ENCODE peak calls at places on chromosomes 12 and 14, in four cellular contexts. C is choroid plexus epithelial cell, N is GM12865, L is cardiac fibroblast. Y is an unnamed sample.
A peak's percentile ranks its signal among the peaks of the same experiment; 100 is the strongest.

GRCh38 chr12:644293-644639 is 19.0 kb downstream of the NINJ2 start:
- DNase-seq in L (no peak), C (no peak), N (no peak), Y (no peak)

GRCh38 chr12:76308866-76309265 is 39.3 kb downstream of the BBS10 start:
- DNase-seq in C (no peak), N (no peak), L (no peak), Y (no peak)

GRCh38 chr14:77186911-77187648 is 5.5 kb downstream of the TMEM63C start:
- DNase-seq in N (no peak), L (peak; percentile 49), C (peak; percentile 7), Y (peak; percentile 6)

GRCh38 chr14:75247286-75247922 is 31.2 kb upstream of the FOS start:
- DNase-seq in C (no peak), L (no peak), N (peak; percentile 84), Y (no peak)

GRCh38 chr14:102491786-102492522 is 17.6 kb downstream of the ANKRD9 start:
- DNase-seq in C (no peak), L (no peak), N (no peak), Y (no peak)

GRCh38 chr12:69916541-69917270 is 91.7 kb downstream of the MYRFL start:
- DNase-seq in L (peak; percentile 13), N (no peak), C (no peak), Y (peak; percentile 30)

GRCh38 chr12:124722871-124723270 is 140.8 kb downstream of the SCARB1 start:
- DNase-seq in N (no peak), L (no peak), C (no peak), Y (no peak)

GRCh38 chr12:120783197-120783596 is 57.6 kb downstream of the ACADS start:
- DNase-seq in C (peak; percentile 77), L (peak; percentile 78), N (no peak), Y (peak; percentile 72)

GRCh38 chr12:14964401-14964800 is 3.0 kb upstream of the ARHGDIB start:
- DNase-seq in L (no peak), C (no peak), N (no peak), Y (no peak)

GRCh38 chr12:105674871-105675699 is 344.6 kb downstream of the C12orf75 start:
- DNase-seq in C (no peak), N (no peak), L (no peak), Y (no peak)

GRCh38 chr12:104480826-104481457 is 24.2 kb downstream of the CHST11 start:
- DNase-seq in L (peak; percentile 92), C (peak; percentile 83), N (no peak), Y (peak; percentile 65)

GRCh38 chr14:101290681-101291080 is 270.6 kb upstream of the DIO3 start:
- DNase-seq in N (no peak), C (no peak), L (no peak), Y (no peak)

GRCh38 chr12:52291267-52291935 is at the start of gene KRT81:
- DNase-seq in L (no peak), N (no peak), C (no peak), Y (no peak)

GRCh38 chr12:46389130-46389616 is 16.6 kb upstream of the SLC38A2 start:
- DNase-seq in N (no peak), L (peak; percentile 84), C (peak; percentile 93), Y (peak; percentile 97)

GRCh38 chr12:9114946-9115345 is 773 bp downstream of the A2M start:
- DNase-seq in L (no peak), N (no peak), C (no peak), Y (no peak)

GRCh38 chr12:9115731-9116689 is at the start of gene A2M:
- DNase-seq in C (peak; percentile 45), L (no peak), N (no peak), Y (peak; percentile 8)

GRCh38 chr12:9122166-9122609 is 6.5 kb upstream of the A2M start:
- DNase-seq in N (no peak), C (no peak), L (no peak), Y (no peak)

GRCh38 chr12:9120487-9121184 is 4.9 kb upstream of the A2M start:
- DNase-seq in N (no peak), L (no peak), C (no peak), Y (no peak)

GRCh38 chr12:9118161-9118560 is 2.4 kb upstream of the A2M start:
- DNase-seq in C (no peak), N (peak; percentile 53), L (no peak), Y (no peak)
- H3K4me3 ChIP-seq in C (no peak overlapping the region), N (no peak overlapping the region), L (no peak overlapping the region), Y (no peak overlapping the region)

DNA sequence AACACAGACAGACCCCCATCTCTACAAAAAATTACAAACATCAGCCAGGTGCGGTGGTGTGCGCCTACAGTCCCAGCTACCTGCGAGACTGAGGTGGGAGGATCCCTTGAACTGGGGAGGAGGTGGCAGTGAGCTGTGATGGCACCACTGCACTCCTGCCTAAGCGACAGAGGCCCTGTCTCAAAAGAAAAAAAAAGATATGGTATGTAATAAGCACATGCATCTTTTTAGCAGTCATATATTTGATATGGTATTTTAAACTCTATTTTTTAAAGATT is 7.2 kb downstream of the SLC15A4 start:
- DNase-seq in C (no peak), N (peak; percentile 60), L (no peak), Y (no peak)
- H3K4me3 ChIP-seq in C (no peak overlapping the region), N (peak overlapping the region; percentile 95), L (no peak overlapping the region), Y (no peak overlapping the region)

GRCh38 chr14:61812347-61813100 is 50.3 kb downstream of the SNAPC1 start:
- DNase-seq in N (no peak), C (peak; percentile 13), L (peak; percentile 10), Y (peak; percentile 7)
- H3K4me3 ChIP-seq in N (no peak within 1 kb of the TSS), C (peak within 1 kb of the TSS; percentile 66), L (peak within 1 kb of the TSS; percentile 46), Y (peak within 1 kb of the TSS; percentile 56)

GRCh38 chr12:50013361-50014147 is 11.7 kb downstream of the RACGAP1 start:
- DNase-seq in L (no peak), C (no peak), N (no peak), Y (no peak)
- H3K4me3 ChIP-seq in L (no peak overlapping the region), C (no peak overlapping the region), N (no peak overlapping the region), Y (no peak overlapping the region)

DNA sequence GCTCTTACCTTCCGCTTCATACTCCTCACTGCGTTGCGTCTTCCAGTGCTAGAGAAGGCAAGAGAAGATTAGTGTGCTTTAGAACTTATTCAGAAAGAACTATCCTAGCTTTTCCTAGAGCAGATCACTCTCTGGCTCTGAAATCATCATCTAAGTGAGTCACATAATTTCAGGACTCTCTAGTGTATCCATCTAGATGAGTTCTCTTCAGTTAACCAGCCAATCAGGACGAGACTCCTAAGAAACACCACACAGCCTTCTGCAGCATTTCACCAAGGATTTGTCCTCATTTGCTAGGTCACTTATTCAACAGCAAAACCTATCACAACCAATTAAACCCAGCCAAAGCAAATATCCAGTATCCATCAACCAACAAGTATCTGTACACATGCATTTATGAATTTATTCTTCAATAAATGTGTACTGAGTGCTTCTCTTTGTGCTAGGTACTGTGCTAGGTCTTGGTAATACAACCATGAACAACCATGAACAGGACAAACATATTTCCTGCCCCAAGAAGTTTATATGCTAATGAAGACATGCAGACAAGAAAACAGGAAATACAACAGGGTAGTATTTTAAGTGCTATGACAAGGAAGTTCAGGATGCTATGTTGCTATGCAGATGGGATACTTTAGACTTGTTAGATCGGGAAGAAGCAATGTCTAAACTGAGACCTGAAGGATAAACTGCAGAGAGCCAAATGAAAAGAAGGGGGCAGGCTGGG is 52.0 kb downstream of the NIN start:
- DNase-seq in N (no peak), L (peak; percentile 44), C (no peak), Y (no peak)
- H3K4me3 ChIP-seq in N (no peak overlapping the region), L (no peak overlapping the region), C (no peak overlapping the region), Y (no peak overlapping the region)

GRCh38 chr12:91379051-91379775 is 196.6 kb upstream of the DCN start:
- DNase-seq in C (no peak), N (no peak), L (no peak), Y (no peak)

GRCh38 chr12:91382081-91382543 is 199.5 kb upstream of the DCN start:
- DNase-seq in L (peak; percentile 88), N (peak; percentile 88), C (peak; percentile 90), Y (peak; percentile 85)

GRCh38 chr12:91383106-91383505 is 200.5 kb upstream of the DCN start:
- DNase-seq in N (no peak), L (peak; percentile 16), C (peak; percentile 46), Y (peak; percentile 45)

GRCh38 chr12:91380651-91381050 is 198.0 kb upstream of the DCN start:
- DNase-seq in C (no peak), N (no peak), L (no peak), Y (no peak)

GRCh38 chr12:91381309-91381804 is 198.7 kb upstream of the DCN start:
- DNase-seq in C (peak; percentile 94), L (peak; percentile 87), N (peak; percentile 55), Y (peak; percentile 92)
- H3K4me3 ChIP-seq in C (peak overlapping the region; percentile 57), L (peak overlapping the region; percentile 55), N (peak overlapping the region; percentile 42), Y (peak overlapping the region; percentile 59)

DNA sequence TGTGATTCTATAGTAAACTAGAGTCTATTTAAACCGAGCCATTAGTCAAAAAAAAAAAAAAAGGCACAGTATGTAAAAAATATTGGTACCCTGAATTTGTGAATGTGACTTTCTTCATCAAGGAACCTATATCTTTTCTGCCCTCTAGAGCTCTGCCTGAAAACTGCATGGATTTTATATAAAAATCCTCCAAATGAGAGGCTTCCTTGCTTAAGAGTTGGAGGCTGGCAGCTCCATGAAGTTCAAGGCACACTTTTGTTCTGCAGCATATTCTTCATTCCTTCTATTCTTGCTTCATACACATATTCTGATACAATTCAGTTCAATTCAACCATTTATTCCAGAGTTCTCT is 23.1 kb upstream of the NKX2-8 start:
- DNase-seq in N (no peak), L (peak; percentile 24), C (peak; percentile 24), Y (peak; percentile 11)
- H3K4me3 ChIP-seq in N (no peak overlapping the region), L (no peak overlapping the region), C (no peak overlapping the region), Y (no peak overlapping the region)

GRCh38 chr12:54301428-54302045 is 722 bp upstream of the NFE2 start:
- DNase-seq in C (no peak), N (no peak), L (no peak), Y (no peak)
- H3K4me3 ChIP-seq in C (no peak overlapping the region), N (no peak overlapping the region), L (no peak overlapping the region), Y (no peak overlapping the region)

DNA sequence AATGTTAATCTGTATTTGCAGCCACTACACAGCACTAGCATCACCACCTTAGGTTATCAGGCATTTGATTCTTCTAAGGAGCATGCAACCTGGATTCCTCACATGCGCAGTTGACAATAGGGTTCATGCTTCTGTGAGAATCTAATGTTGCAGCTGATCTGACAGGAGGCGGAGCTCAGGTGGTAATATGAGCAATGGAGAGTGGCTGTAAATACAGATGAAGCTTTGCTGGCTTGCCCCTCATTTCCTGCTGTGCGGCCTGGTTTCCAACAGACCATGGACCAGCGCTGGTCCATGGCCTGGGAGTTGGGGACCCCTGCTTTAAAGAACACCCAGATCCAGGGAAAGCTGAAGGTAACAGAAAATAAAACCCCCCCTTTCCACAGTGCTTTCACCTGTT is 51.0 kb downstream of the TMX1 start:
- DNase-seq in L (no peak), N (no peak), C (no peak), Y (no peak)
- H3K4me3 ChIP-seq in L (no peak overlapping the region), N (no peak overlapping the region), C (no peak overlapping the region), Y (no peak overlapping the region)

DNA sequence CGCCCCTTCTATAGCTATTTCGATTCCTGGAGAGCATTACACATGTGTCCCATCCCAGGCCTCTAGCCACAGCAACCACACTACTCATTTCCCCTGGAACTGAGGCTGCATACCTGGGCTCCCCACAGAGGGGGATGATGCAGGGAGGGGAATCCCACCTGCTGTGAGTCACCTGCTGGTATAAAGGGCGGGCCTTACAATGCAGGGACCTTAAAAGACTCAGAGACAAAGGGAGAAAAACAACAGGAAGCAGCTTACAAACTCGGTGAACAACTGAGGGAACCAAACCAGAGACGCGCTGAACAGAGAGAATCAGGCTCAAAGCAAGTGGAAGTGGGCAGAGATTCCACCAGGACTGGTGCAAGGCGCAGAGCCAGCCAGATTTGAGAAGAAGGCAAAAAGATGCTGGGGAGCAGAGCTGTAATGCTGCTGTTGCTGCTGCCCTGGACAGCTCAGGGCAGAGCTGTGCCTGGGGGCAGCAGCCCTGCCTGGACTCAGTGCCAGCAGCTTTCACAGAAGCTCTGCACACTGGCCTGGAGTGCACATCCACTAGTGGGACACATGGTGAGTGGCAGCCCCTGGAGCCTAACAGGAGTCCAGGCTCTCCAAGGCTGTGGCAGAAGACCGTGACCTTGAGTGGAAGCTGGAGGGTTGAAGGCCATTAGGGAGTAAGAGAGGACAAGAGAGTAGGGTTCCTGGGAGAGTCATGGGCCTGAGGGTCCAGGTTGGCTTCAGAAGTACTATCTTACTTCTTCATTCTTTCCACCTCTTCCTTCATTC is at the start of gene IL23A:
- DNase-seq in C (peak; percentile 51), L (peak; percentile 61), N (peak; percentile 84), Y (no peak)
- H3K4me3 ChIP-seq in C (no peak within 1 kb of the TSS), L (no peak within 1 kb of the TSS), N (peak within 1 kb of the TSS; percentile 3), Y (no peak within 1 kb of the TSS)